ENCODE peak calls at places on chromosomes 2 and 18, in five cellular contexts. W is NCI-H2081, J is GM12892, M is esophagus squamous epithelium, S is kidney tubule cell. L is an unnamed sample.

GRCh38 chr18:57943723-57944122 is 100.3 kb upstream of the NEDD4L start:
- DNase-seq in W (no peak), J (no peak), M (no peak), S (no peak), L (no peak)

GRCh38 chr2:101238930-101239759 is 13.5 kb upstream of the CNOT11 start:
- DNase-seq in W (no peak), J (no peak), M (no peak), S (peak), L (no peak)

GRCh38 chr2:44233450-44234128 is 41.7 kb upstream of the SLC3A1 start:
- DNase-seq in W (no peak), J (no peak), M (no peak), S (peak), L (peak)

GRCh38 chr2:239570971-239571520 is 170.2 kb upstream of the HDAC4 start:
- DNase-seq in W (no peak), J (no peak), M (no peak), S (no peak), L (no peak)

GRCh38 chr18:26480897-26481795 is 67.2 kb downstream of the KCTD1 start:
- DNase-seq in W (no peak), J (no peak), M (no peak), S (peak), L (peak)

GRCh38 chr18:36405611-36406010 is 108.1 kb downstream of the FHOD3 start:
- DNase-seq in W (no peak), J (no peak), M (no peak), S (no peak), L (no peak)

GRCh38 chr2:219440388-219441256 is 6.0 kb downstream of the SPEG start:
- DNase-seq in W (no peak), J (no peak), M (no peak), S (peak), L (no peak)

GRCh38 chr2:190809876-190810525 is 70.6 kb upstream of the GLS start:
- DNase-seq in W (no peak), J (no peak), M (no peak), S (peak), L (no peak)

GRCh38 chr2:18077211-18077610 is 198.7 kb downstream of the KCNS3 start:
- DNase-seq in W (no peak), J (no peak), M (no peak), S (no peak), L (no peak)

GRCh38 chr18:48600046-48600745 is 61.4 kb downstream of the CTIF start:
- DNase-seq in W (no peak), J (no peak), M (no peak), S (no peak), L (no peak)

GRCh38 chr2:180604077-180604476 is 376.3 kb upstream of the UBE2E3 start:
- DNase-seq in W (no peak), J (no peak), M (no peak), S (peak), L (no peak)

GRCh38 chr2:233075966-233076339 is 15.8 kb downstream of the INPP5D start:
- DNase-seq in W (no peak), J (no peak), M (no peak), S (peak), L (no peak)

GRCh38 chr2:217147751-217148318 is 288.0 kb upstream of the TNP1 start:
- DNase-seq in W (no peak), J (no peak), M (no peak), S (peak), L (no peak)

GRCh38 chr2:172968061-172968469 is 107.6 kb upstream of the MAP3K20 start:
- DNase-seq in W (no peak), J (no peak), M (no peak), S (peak), L (no peak)

GRCh38 chr18:54918060-54918459 is 41.2 kb downstream of the CCDC68 start:
- DNase-seq in W (no peak), J (no peak), M (no peak), S (no peak), L (no peak)

GRCh38 chr2:102122115-102122514 is 20.4 kb upstream of the IL1R1 start:
- DNase-seq in W (no peak), J (no peak), M (no peak), S (peak), L (no peak)

GRCh38 chr2:126889501-126890135 is 9.1 kb upstream of the TEX51 start:
- DNase-seq in W (no peak), J (no peak), M (no peak), S (no peak), L (no peak)